ENCODE peak calls at places on chromosomes 3 and 15, in five cellular contexts. One of them, this sample, is unnamed.

GRCh38 chr3:4935347-4935746 is 43.9 kb upstream of the BHLHE40 start:
- DNase-seq in H1: no peak
- DNase-seq in mesenchymal stem cell: no peak
- DNase-seq in H9: no peak
- DNase-seq in neuronal stem cell: no peak
- DNase-seq in this sample: peak

GRCh38 chr3:117610156-117610555 is 900.6 kb downstream of the TUSC7 start:
- DNase-seq in H1: no peak
- DNase-seq in mesenchymal stem cell: no peak
- DNase-seq in H9: no peak
- DNase-seq in neuronal stem cell: no peak
- DNase-seq in this sample: no peak

GRCh38 chr3:181056276-181056675 is 66.7 kb upstream of the DNAJC19 start:
- DNase-seq in H9: no peak
- DNase-seq in H1: no peak
- DNase-seq in mesenchymal stem cell: no peak
- DNase-seq in neuronal stem cell: no peak
- DNase-seq in this sample: no peak

GRCh38 chr3:29011441-29011840 is 269.4 kb upstream of the RBMS3 start:
- DNase-seq in mesenchymal stem cell: no peak
- DNase-seq in neuronal stem cell: no peak
- DNase-seq in H1: no peak
- DNase-seq in H9: no peak
- DNase-seq in this sample: no peak

GRCh38 chr15:80265021-80265420 is 13.0 kb upstream of the CTXND1 start:
- DNase-seq in H1: no peak
- DNase-seq in neuronal stem cell: no peak
- DNase-seq in mesenchymal stem cell: no peak
- DNase-seq in H9: no peak
- DNase-seq in this sample: no peak

GRCh38 chr3:126516152-126516935 is 1.2 kb downstream of the UROC1 start:
- DNase-seq in H1: no peak
- DNase-seq in mesenchymal stem cell: no peak
- DNase-seq in neuronal stem cell: no peak
- DNase-seq in H9: no peak
- DNase-seq in this sample: no peak

GRCh38 chr3:10722921-10723320 is 93.1 kb upstream of the SLC6A11 start:
- DNase-seq in neuronal stem cell: no peak
- DNase-seq in mesenchymal stem cell: no peak
- DNase-seq in H9: peak
- DNase-seq in H1: no peak
- DNase-seq in this sample: no peak

GRCh38 chr3:173403376-173403775 is 5.8 kb downstream of the NLGN1 start:
- DNase-seq in H9: no peak
- DNase-seq in mesenchymal stem cell: no peak
- DNase-seq in H1: no peak
- DNase-seq in neuronal stem cell: no peak
- DNase-seq in this sample: no peak

GRCh38 chr3:58150130-58150663 is 60.6 kb downstream of the DNASE1L3 start:
- DNase-seq in neuronal stem cell: no peak
- DNase-seq in H9: no peak
- DNase-seq in mesenchymal stem cell: no peak
- DNase-seq in H1: no peak
- DNase-seq in this sample: no peak

GRCh38 chr3:155435821-155436220 is 142.3 kb upstream of the STRIT1 start:
- DNase-seq in H9: no peak
- DNase-seq in H1: no peak
- DNase-seq in neuronal stem cell: no peak
- DNase-seq in mesenchymal stem cell: no peak
- DNase-seq in this sample: no peak

GRCh38 chr15:72034859-72035650 is 82.9 kb downstream of the MYO9A start:
- DNase-seq in neuronal stem cell: no peak
- DNase-seq in mesenchymal stem cell: peak
- DNase-seq in H1: no peak
- DNase-seq in H9: no peak
- DNase-seq in this sample: no peak

GRCh38 chr15:90915808-90916440 is 12.8 kb downstream of the MAN2A2 start:
- DNase-seq in neuronal stem cell: no peak
- DNase-seq in H9: no peak
- DNase-seq in mesenchymal stem cell: peak
- DNase-seq in H1: no peak
- DNase-seq in this sample: peak

GRCh38 chr3:43962043-43962442 is 271.3 kb downstream of the ABHD5 start:
- DNase-seq in H1: no peak
- DNase-seq in H9: no peak
- DNase-seq in neuronal stem cell: no peak
- DNase-seq in mesenchymal stem cell: no peak
- DNase-seq in this sample: no peak

GRCh38 chr3:76753599-76753998 is 286.3 kb upstream of the ROBO2 start:
- DNase-seq in neuronal stem cell: no peak
- DNase-seq in mesenchymal stem cell: peak
- DNase-seq in H1: no peak
- DNase-seq in H9: no peak
- DNase-seq in this sample: no peak

GRCh38 chr3:192817053-192817452 is 89.7 kb upstream of the FGF12 start:
- DNase-seq in H9: no peak
- DNase-seq in neuronal stem cell: no peak
- DNase-seq in H1: no peak
- DNase-seq in mesenchymal stem cell: peak
- DNase-seq in this sample: no peak

GRCh38 chr3:122112754-122113153 is 57.6 kb downstream of the CD86 start:
- DNase-seq in H9: no peak
- DNase-seq in mesenchymal stem cell: no peak
- DNase-seq in neuronal stem cell: no peak
- DNase-seq in H1: no peak
- DNase-seq in this sample: no peak
- H3K4me2 ChIP-seq in H9: no peak
- H3K4me2 ChIP-seq in mesenchymal stem cell: no peak
- H3K4me2 ChIP-seq in neuronal stem cell: no peak
- H3K4me2 ChIP-seq in H1: no peak
- H3K4me2 ChIP-seq in this sample: no peak

DNA sequence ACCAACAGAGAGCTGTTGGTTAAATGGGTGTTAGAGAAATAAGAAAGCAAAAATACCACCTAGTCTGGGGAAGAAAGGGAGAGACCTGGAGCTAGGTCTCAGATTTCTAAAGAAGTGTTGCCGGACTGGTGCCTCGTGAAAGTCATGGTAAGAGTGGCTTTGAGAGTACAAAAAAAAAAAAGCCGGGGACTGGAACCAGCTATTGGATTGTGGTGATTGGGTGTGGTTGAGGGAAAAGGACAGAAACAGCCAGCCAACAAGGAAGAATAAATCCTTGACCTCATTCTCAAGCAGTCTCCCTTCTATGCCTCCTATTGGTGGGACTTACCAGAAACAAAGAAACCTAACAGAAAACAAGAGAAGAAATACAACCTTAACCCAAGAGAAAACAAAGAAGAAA is 346.4 kb upstream of the KCNMB2 start:
- DNase-seq in H1: no peak
- DNase-seq in mesenchymal stem cell: no peak
- DNase-seq in neuronal stem cell: no peak
- DNase-seq in H9: no peak
- DNase-seq in this sample: no peak
- H2BK12ac ChIP-seq in H1: no peak
- H2BK12ac ChIP-seq in mesenchymal stem cell: no peak
- H2BK12ac ChIP-seq in neuronal stem cell: no peak
- H2BK12ac ChIP-seq in H9: no peak
- H2BK12ac ChIP-seq in this sample: no peak

GRCh38 chr3:141402476-141403171 is 34.3 kb downstream of the ZBTB38 start:
- DNase-seq in mesenchymal stem cell: peak
- DNase-seq in neuronal stem cell: peak
- DNase-seq in H1: no peak
- DNase-seq in H9: peak
- DNase-seq in this sample: peak

GRCh38 chr3:141401584-141402475 is 33.5 kb downstream of the ZBTB38 start:
- DNase-seq in H9: peak
- DNase-seq in mesenchymal stem cell: peak
- DNase-seq in neuronal stem cell: no peak
- DNase-seq in H1: no peak
- DNase-seq in this sample: peak

GRCh38 chr3:141405025-141405424 is 36.7 kb downstream of the ZBTB38 start:
- DNase-seq in mesenchymal stem cell: peak
- DNase-seq in H9: no peak
- DNase-seq in neuronal stem cell: no peak
- DNase-seq in H1: no peak
- DNase-seq in this sample: no peak

GRCh38 chr3:141405581-141405980 is 37.3 kb downstream of the ZBTB38 start:
- DNase-seq in neuronal stem cell: no peak
- DNase-seq in H1: no peak
- DNase-seq in mesenchymal stem cell: no peak
- DNase-seq in H9: no peak
- DNase-seq in this sample: peak

DNA sequence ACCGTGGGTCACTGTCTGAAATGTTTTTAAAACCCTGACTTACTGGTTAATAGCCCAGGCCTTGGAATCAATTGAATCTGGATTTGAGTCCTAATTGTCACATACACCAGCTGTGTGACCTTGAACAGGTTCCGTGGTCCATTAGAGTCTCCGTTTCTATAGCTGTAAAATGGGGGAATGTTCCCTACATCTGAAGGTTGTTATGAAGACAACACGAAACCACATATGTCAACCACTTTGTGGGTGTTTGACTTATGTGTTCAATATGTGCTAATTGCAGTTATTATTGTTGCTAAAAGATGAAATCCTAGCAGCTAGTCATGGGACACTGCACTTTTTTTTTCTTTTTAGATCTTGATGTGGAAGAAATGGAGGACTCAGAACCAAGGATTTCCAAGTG is 35.3 kb downstream of the ZBTB38 start:
- DNase-seq in mesenchymal stem cell: no peak
- DNase-seq in H1: no peak
- DNase-seq in H9: no peak
- DNase-seq in neuronal stem cell: no peak
- DNase-seq in this sample: no peak
- H3K18ac ChIP-seq in mesenchymal stem cell: no peak
- H3K18ac ChIP-seq in H1: no peak
- H3K18ac ChIP-seq in H9: no peak
- H3K18ac ChIP-seq in neuronal stem cell: no peak
- H3K18ac ChIP-seq in this sample: no peak

GRCh38 chr15:36498922-36499321 is 80.5 kb upstream of the CDIN1 start:
- DNase-seq in H9: no peak
- DNase-seq in neuronal stem cell: no peak
- DNase-seq in H1: no peak
- DNase-seq in mesenchymal stem cell: no peak
- DNase-seq in this sample: no peak

GRCh38 chr15:36499751-36500389 is 79.6 kb upstream of the CDIN1 start:
- DNase-seq in H1: no peak
- DNase-seq in mesenchymal stem cell: no peak
- DNase-seq in neuronal stem cell: no peak
- DNase-seq in H9: no peak
- DNase-seq in this sample: no peak

GRCh38 chr15:36498401-36498800 is 81.0 kb upstream of the CDIN1 start:
- DNase-seq in H9: no peak
- DNase-seq in H1: no peak
- DNase-seq in neuronal stem cell: no peak
- DNase-seq in mesenchymal stem cell: no peak
- DNase-seq in this sample: no peak

GRCh38 chr15:36495464-36495863 is 84.0 kb upstream of the CDIN1 start:
- DNase-seq in H9: no peak
- DNase-seq in H1: no peak
- DNase-seq in neuronal stem cell: no peak
- DNase-seq in mesenchymal stem cell: no peak
- DNase-seq in this sample: no peak

DNA sequence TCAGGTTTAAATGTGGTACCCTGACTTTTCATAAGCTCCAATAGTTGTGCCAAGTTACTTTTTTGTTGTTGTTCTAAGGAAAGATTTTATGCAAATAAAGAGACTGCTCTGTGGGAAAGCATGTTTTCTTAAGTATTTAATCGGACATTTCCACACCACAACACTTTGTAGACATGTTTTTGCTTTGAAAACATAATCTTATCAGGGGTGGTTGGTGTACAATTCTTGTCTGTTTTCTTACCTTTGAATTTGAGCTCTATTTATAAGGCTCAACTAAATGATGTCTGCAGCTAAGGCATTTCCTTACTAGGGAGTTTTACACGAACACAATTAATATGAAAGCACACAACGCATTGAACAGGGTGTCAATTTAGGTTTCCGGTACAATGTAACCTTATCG is 81.5 kb upstream of the CDIN1 start:
- DNase-seq in mesenchymal stem cell: no peak
- DNase-seq in neuronal stem cell: no peak
- DNase-seq in H9: no peak
- DNase-seq in H1: no peak
- DNase-seq in this sample: no peak
- H3K4me2 ChIP-seq in mesenchymal stem cell: no peak
- H3K4me2 ChIP-seq in neuronal stem cell: no peak
- H3K4me2 ChIP-seq in H9: no peak
- H3K4me2 ChIP-seq in H1: no peak
- H3K4me2 ChIP-seq in this sample: no peak

DNA sequence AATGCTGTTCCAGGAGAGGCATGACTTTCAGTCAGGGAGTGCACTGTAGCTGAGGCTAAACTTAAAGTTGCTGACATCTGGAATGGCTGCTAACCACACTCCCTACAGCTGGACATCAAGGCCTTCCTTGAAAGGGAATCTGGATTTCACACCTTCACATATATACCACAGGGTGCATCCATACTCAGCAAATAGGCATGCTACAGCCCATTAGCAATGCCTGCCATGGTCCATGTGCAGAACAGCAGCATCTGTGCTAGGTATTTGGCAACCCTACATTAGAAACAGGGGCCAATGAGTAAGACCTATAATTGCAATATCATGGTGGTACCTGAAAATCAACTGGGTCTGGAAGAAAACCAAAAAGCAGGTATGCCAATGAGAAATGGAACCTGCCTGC is 74.8 kb downstream of the SNTN start:
- DNase-seq in neuronal stem cell: no peak
- DNase-seq in mesenchymal stem cell: no peak
- DNase-seq in H1: no peak
- DNase-seq in H9: no peak
- DNase-seq in this sample: no peak
- H2BK12ac ChIP-seq in neuronal stem cell: no peak
- H2BK12ac ChIP-seq in mesenchymal stem cell: no peak
- H2BK12ac ChIP-seq in H1: peak
- H2BK12ac ChIP-seq in H9: no peak
- H2BK12ac ChIP-seq in this sample: no peak

DNA sequence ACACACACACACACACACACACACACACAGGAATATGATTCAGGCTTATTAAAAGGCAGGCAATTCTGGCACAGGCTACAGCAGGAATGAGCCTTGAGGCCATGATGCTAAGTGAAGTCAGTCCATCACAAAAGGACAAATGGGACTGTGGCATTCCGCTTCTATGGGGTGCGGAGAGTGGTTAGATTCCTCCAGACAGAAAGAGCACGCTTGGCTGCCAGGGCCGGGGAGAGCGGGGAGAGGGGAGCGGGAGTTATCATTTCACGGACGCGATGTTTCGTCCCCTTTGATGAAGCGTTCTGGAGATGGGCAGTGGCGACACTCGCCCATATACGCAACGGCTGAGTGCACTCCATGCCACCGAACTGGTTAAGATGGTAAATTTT is 58.5 kb upstream of the FAM174B start:
- DNase-seq in H9: peak
- DNase-seq in mesenchymal stem cell: no peak
- DNase-seq in H1: no peak
- DNase-seq in neuronal stem cell: peak
- DNase-seq in this sample: peak
- H3K18ac ChIP-seq in H9: peak
- H3K18ac ChIP-seq in mesenchymal stem cell: no peak
- H3K18ac ChIP-seq in H1: no peak
- H3K18ac ChIP-seq in neuronal stem cell: peak
- H3K18ac ChIP-seq in this sample: no peak